ENCODE peak calls at places on chromosomes 7 and 10, in six cellular contexts. U, P, B, D, Y and Q are unnamed samples.

GRCh38 chr10:29304259-29305030 is 15.6 kb downstream of the LYZL1 start:
- DNase-seq in U (no peak), P (peak), B (peak), D (peak), Y (peak), Q (peak)

GRCh38 chr7:12701433-12701832 is 14.0 kb downstream of the ARL4A start:
- DNase-seq in U (no peak), P (no peak), B (no peak), D (no peak), Y (no peak), Q (no peak)

GRCh38 chr10:131851332-131851731 is 49.5 kb upstream of the PPP2R2D start:
- DNase-seq in U (peak), P (no peak), B (no peak), D (no peak), Y (no peak), Q (no peak)

GRCh38 chr7:141785711-141786552 is 4.1 kb upstream of the TAS2R5 start:
- DNase-seq in U (no peak), P (peak), B (peak), D (peak), Y (peak), Q (peak)

GRCh38 chr7:132972745-132973144 is 109.1 kb downstream of the CHCHD3 start:
- DNase-seq in U (no peak), P (no peak), B (no peak), D (peak), Y (no peak), Q (no peak)

GRCh38 chr7:108486291-108486966 is 30.2 kb upstream of the NRCAM start:
- DNase-seq in U (no peak), P (no peak), B (no peak), D (peak), Y (peak), Q (no peak)

GRCh38 chr7:3991771-3992231 is 690.3 kb upstream of the FOXK1 start:
- DNase-seq in U (no peak), P (no peak), B (no peak), D (no peak), Y (no peak), Q (no peak)

GRCh38 chr10:3225589-3225988 is 53.0 kb upstream of the PITRM1 start:
- DNase-seq in U (no peak), P (no peak), B (no peak), D (peak), Y (peak), Q (no peak)

GRCh38 chr10:73209705-73210104 is 37.4 kb downstream of the DNAJC9 start:
- DNase-seq in U (no peak), P (no peak), B (no peak), D (peak), Y (peak), Q (no peak)

GRCh38 chr10:132616170-132616994 is 78.8 kb downstream of the INPP5A start:
- DNase-seq in U (no peak), P (no peak), B (no peak), D (no peak), Y (no peak), Q (no peak)